ENCODE peak calls at places on chromosomes 16 and 17, in five cellular contexts. Z, B, P, H and V are unnamed samples.

GRCh38 chr17:66702106-66702936 is 132.6 kb upstream of the CACNG5 start:
- DNase-seq in Z (no peak), B (no peak), P (peak), H (no peak), V (peak)

GRCh38 chr16:14310519-14310991 is 239.4 kb downstream of the MRTFB start:
- DNase-seq in Z (no peak), B (no peak), P (no peak), H (no peak), V (peak)

GRCh38 chr17:46043606-46044005 is 44.6 kb downstream of the STH start:
- DNase-seq in Z (no peak), B (no peak), P (no peak), H (no peak), V (no peak)

GRCh38 chr16:90047714-90048346 is 28.6 kb upstream of the DBNDD1 start:
- DNase-seq in Z (no peak), B (no peak), P (no peak), H (no peak), V (no peak)

GRCh38 chr17:80104321-80104955 is 3.1 kb downstream of the GAA start:
- DNase-seq in Z (no peak), B (peak), P (peak), H (no peak), V (peak)

GRCh38 chr16:1669698-1670097 is 8.4 kb upstream of the JPT2 start:
- DNase-seq in Z (no peak), B (no peak), P (no peak), H (no peak), V (no peak)

GRCh38 chr17:57569860-57570259 is 175.2 kb downstream of the CCDC182 start:
- DNase-seq in Z (no peak), B (no peak), P (peak), H (no peak), V (no peak)

GRCh38 chr16:71807905-71808592 is 585 bp downstream of the AP1G1 start:
- DNase-seq in Z (no peak), B (peak), P (no peak), H (peak), V (peak)

GRCh38 chr16:1442697-1443096 is 1.7 kb downstream of the CCDC154 start:
- DNase-seq in Z (no peak), B (no peak), P (no peak), H (no peak), V (no peak)

GRCh38 chr16:457732-458400 is 32.4 kb downstream of the RAB11FIP3 start:
- DNase-seq in Z (no peak), B (peak), P (no peak), H (no peak), V (peak)

GRCh38 chr17:8698142-8699050 is 46.2 kb downstream of the CCDC42 start:
- DNase-seq in Z (no peak), B (peak), P (no peak), H (no peak), V (peak)

GRCh38 chr16:72073831-72074230 is 10.8 kb downstream of the HPR start:
- DNase-seq in Z (no peak), B (peak), P (no peak), H (no peak), V (no peak)

GRCh38 chr16:64445245-64445644 is 676.6 kb downstream of the CDH11 start:
- DNase-seq in Z (no peak), B (no peak), P (no peak), H (no peak), V (no peak)

GRCh38 chr16:69917739-69918138 is 33.4 kb upstream of the CLEC18A start:
- DNase-seq in Z (peak), B (peak), P (no peak), H (no peak), V (peak)

GRCh38 chr16:5678371-5678770 is 580.8 kb upstream of the EEF2KMT start:
- DNase-seq in Z (no peak), B (no peak), P (no peak), H (no peak), V (no peak)

GRCh38 chr17:50168319-50168718 is 2.5 kb downstream of the SGCA start:
- DNase-seq in Z (no peak), B (no peak), P (no peak), H (no peak), V (no peak)

GRCh38 chr17:12070561-12070960 is 49.9 kb downstream of the MAP2K4 start:
- DNase-seq in Z (peak), B (peak), P (no peak), H (no peak), V (peak)

GRCh38 chr16:67645397-67646121 is 615 bp downstream of the CARMIL2 start:
- DNase-seq in Z (no peak), B (no peak), P (no peak), H (no peak), V (no peak)

GRCh38 chr17:81237591-81238489 is 1.0 kb downstream of the TEPSIN start:
- DNase-seq in Z (no peak), B (no peak), P (no peak), H (no peak), V (no peak)

GRCh38 chr17:44115585-44116415 is 7.6 kb downstream of the HDAC5 start:
- DNase-seq in Z (no peak), B (peak), P (no peak), H (no peak), V (peak)

GRCh38 chr16:1916654-1916990 is 1.6 kb downstream of the HS3ST6 start:
- DNase-seq in Z (no peak), B (no peak), P (no peak), H (no peak), V (no peak)

GRCh38 chr16:117381-118365 is 20.8 kb downstream of the NPRL3 start:
- DNase-seq in Z (no peak), B (peak), P (peak), H (peak), V (peak)

GRCh38 chr17:50426814-50427787 is 1.1 kb downstream of the ACSF2 start:
- DNase-seq in Z (no peak), B (no peak), P (no peak), H (no peak), V (peak)

GRCh38 chr17:77347544-77347943 is 206.8 kb downstream of the SEC14L1 start:
- DNase-seq in Z (no peak), B (no peak), P (no peak), H (no peak), V (no peak)

GRCh38 chr16:1048442-1049112 is 24.0 kb upstream of the SSTR5 start:
- DNase-seq in Z (no peak), B (no peak), P (peak), H (no peak), V (peak)

GRCh38 chr17:42618442-42619150 is 9.1 kb downstream of the TUBG1 start:
- DNase-seq in Z (no peak), B (peak), P (peak), H (no peak), V (peak)

GRCh38 chr17:44546711-44547606 is 10.3 kb upstream of the FZD2 start:
- DNase-seq in Z (no peak), B (peak), P (no peak), H (no peak), V (peak)

GRCh38 chr16:73483076-73483791 is 435.3 kb upstream of the ZFHX3 start:
- DNase-seq in Z (no peak), B (no peak), P (no peak), H (no peak), V (no peak)

GRCh38 chr17:29977836-29978235 is 36.4 kb downstream of the EFCAB5 start:
- DNase-seq in Z (peak), B (peak), P (no peak), H (no peak), V (peak)

GRCh38 chr17:36943250-36944220 is 5.2 kb upstream of the AATF start:
- DNase-seq in Z (no peak), B (no peak), P (no peak), H (no peak), V (no peak)

GRCh38 chr17:78359216-78359935 is 501 bp downstream of the SOCS3 start:
- DNase-seq in Z (no peak), B (peak), P (no peak), H (no peak), V (no peak)

GRCh38 chr16:89604764-89605163 is 8.7 kb upstream of the DPEP1 start:
- DNase-seq in Z (no peak), B (no peak), P (no peak), H (no peak), V (no peak)

GRCh38 chr17:75764711-75765421 is at the start of gene GALK1:
- DNase-seq in Z (no peak), B (peak), P (peak), H (peak), V (peak)

GRCh38 chr17:81365601-81366585 is 29.4 kb upstream of the BAHCC1 start:
- DNase-seq in Z (no peak), B (peak), P (peak), H (no peak), V (no peak)

GRCh38 chr16:49919327-49919726 is 63.4 kb upstream of the ZNF423 start:
- DNase-seq in Z (no peak), B (no peak), P (no peak), H (no peak), V (no peak)

GRCh38 chr16:59611556-59611955 is 877.4 kb upstream of the GOT2 start:
- DNase-seq in Z (no peak), B (no peak), P (no peak), H (no peak), V (no peak)

GRCh38 chr17:48729335-48730239 is 1.0 kb upstream of the HOXB13 start:
- DNase-seq in Z (no peak), B (no peak), P (no peak), H (no peak), V (peak)

GRCh38 chr17:5933430-5933829 is 136.7 kb upstream of the WSCD1 start:
- DNase-seq in Z (no peak), B (no peak), P (no peak), H (no peak), V (no peak)